ENCODE peak calls at places on chromosome 21, in eight cellular contexts. O, E, V, F, T, W, D and K are unnamed samples.

GRCh38 chr21:46195595-46196195 is 11.4 kb upstream of the SPATC1L start:
- DNase-seq in F (no peak), E (no peak), V (no peak), W (no peak), D (no peak), O (peak), T (no peak), K (no peak)

GRCh38 chr21:34841154-34841553 is 172.4 kb downstream of the CLIC6 start:
- DNase-seq in T (no peak), O (no peak), V (no peak), D (no peak), E (no peak), W (no peak), F (no peak), K (no peak)

GRCh38 chr21:36471254-36471723 is 8.6 kb downstream of the CLDN14 start:
- DNase-seq in O (no peak), E (no peak), D (no peak), W (no peak), T (no peak), V (no peak), F (no peak), K (no peak)

GRCh38 chr21:40511976-40512375 is 335.0 kb downstream of the DSCAM start:
- DNase-seq in T (no peak), F (no peak), E (no peak), V (no peak), W (no peak), O (no peak), D (no peak), K (peak)

GRCh38 chr21:37073417-37074194 is 552 bp downstream of the TTC3 start:
- DNase-seq in D (peak), O (peak), W (peak), E (no peak), F (peak), T (peak), V (peak), K (no peak)

GRCh38 chr21:35259452-35259851 is 210.3 kb upstream of the RUNX1 start:
- DNase-seq in E (no peak), V (no peak), O (no peak), T (no peak), D (no peak), W (no peak), F (no peak), K (no peak)

GRCh38 chr21:37071561-37072238 is 1.2 kb downstream of the PIGP start:
- DNase-seq in T (no peak), F (peak), D (peak), V (peak), E (no peak), W (no peak), O (peak), K (peak)

GRCh38 chr21:36113647-36114428 is 21.0 kb upstream of the CBR3 start:
- DNase-seq in T (peak), F (no peak), V (no peak), W (no peak), D (no peak), O (no peak), E (no peak), K (no peak)

GRCh38 chr21:21230672-21231071 is 232.5 kb downstream of the NCAM2 start:
- DNase-seq in V (peak), O (no peak), E (no peak), D (no peak), F (no peak), W (no peak), T (no peak), K (no peak)

GRCh38 chr21:17769049-17769845 is 49.9 kb downstream of the C21orf91 start:
- DNase-seq in W (no peak), V (no peak), E (no peak), O (no peak), F (no peak), D (no peak), T (no peak), K (no peak)

GRCh38 chr21:41622831-41623548 is 115.0 kb upstream of the TMPRSS2 start:
- DNase-seq in T (no peak), W (no peak), E (no peak), F (no peak), D (no peak), O (no peak), V (no peak), K (no peak)

GRCh38 chr21:42535602-42536171 is 22.0 kb downstream of the SLC37A1 start:
- DNase-seq in V (no peak), T (no peak), O (no peak), E (no peak), F (peak), W (no peak), D (no peak), K (no peak)

GRCh38 chr21:14690886-14691285 is 144.8 kb upstream of the SAMSN1 start:
- DNase-seq in F (no peak), V (no peak), E (no peak), O (no peak), D (peak), W (no peak), T (no peak), K (no peak)

GRCh38 chr21:42039470-42039901 is 29.3 kb upstream of the ZBTB21 start:
- DNase-seq in T (no peak), O (peak), D (peak), W (no peak), V (peak), E (no peak), F (no peak), K (peak)

GRCh38 chr21:31991356-31992331 is 118.8 kb downstream of the HUNK start:
- DNase-seq in D (no peak), F (no peak), W (no peak), V (no peak), E (peak), T (no peak), O (no peak), K (no peak)

GRCh38 chr21:23968722-23969647 is 1638.3 kb downstream of the MRPL39 start:
- DNase-seq in W (peak), O (peak), V (peak), E (peak), F (peak), D (peak), T (peak), K (no peak)

GRCh38 chr21:17003221-17003620 is 509.6 kb upstream of the CXADR start:
- DNase-seq in V (peak), D (no peak), W (no peak), T (no peak), O (no peak), E (no peak), F (no peak), K (peak)

GRCh38 chr21:29514652-29515247 is 216.0 kb downstream of the BACH1 start:
- DNase-seq in F (no peak), V (no peak), E (no peak), T (no peak), O (no peak), W (no peak), D (no peak), K (no peak)

GRCh38 chr21:46183910-46184624 is at the start of gene SPATC1L:
- DNase-seq in F (peak), E (peak), D (no peak), T (no peak), O (peak), W (peak), V (peak), K (no peak)

GRCh38 chr21:38489283-38489677 is 9.0 kb downstream of the ERG start:
- DNase-seq in T (no peak), F (no peak), V (no peak), O (no peak), E (no peak), D (no peak), W (no peak), K (no peak)

GRCh38 chr21:37886726-37887309 is 29.4 kb downstream of the KCNJ6 start:
- DNase-seq in O (no peak), D (no peak), W (no peak), F (no peak), V (no peak), E (no peak), T (no peak), K (no peak)

GRCh38 chr21:46028547-46029200 is 47.1 kb downstream of the COL6A1 start:
- DNase-seq in F (no peak), O (no peak), D (no peak), T (no peak), V (peak), E (no peak), W (no peak), K (no peak)

GRCh38 chr21:36179145-36179544 is 22.5 kb downstream of the DOP1B start:
- DNase-seq in V (peak), F (no peak), D (no peak), T (no peak), E (no peak), O (no peak), W (no peak), K (no peak)

GRCh38 chr21:45670731-45671130 is 27.2 kb downstream of the PCBP3 start:
- DNase-seq in W (no peak), V (no peak), T (no peak), E (no peak), O (no peak), F (no peak), D (no peak), K (no peak)

GRCh38 chr21:37642493-37642892 is 273.8 kb downstream of the KCNJ6 start:
- DNase-seq in V (no peak), W (no peak), E (no peak), D (no peak), O (peak), F (peak), T (no peak), K (no peak)

GRCh38 chr21:28069446-28069845 is 923.2 kb downstream of the LTN1 start:
- DNase-seq in O (no peak), E (no peak), T (no peak), D (no peak), V (peak), W (no peak), F (no peak), K (peak)

GRCh38 chr21:41816583-41817165 is 49.8 kb upstream of the RIPK4 start:
- DNase-seq in D (peak), T (peak), W (peak), V (peak), O (peak), E (peak), F (peak), K (no peak)

GRCh38 chr21:41045534-41046268 is 122.3 kb upstream of the BACE2 start:
- DNase-seq in W (peak), T (no peak), E (peak), O (no peak), V (no peak), F (no peak), D (no peak), K (no peak)

GRCh38 chr21:37767984-37768383 is 148.3 kb downstream of the KCNJ6 start:
- DNase-seq in F (no peak), V (peak), D (no peak), T (no peak), E (no peak), O (no peak), W (peak), K (no peak)

GRCh38 chr21:41219498-41220207 is 51.7 kb downstream of the BACE2 start:
- DNase-seq in F (no peak), T (no peak), D (no peak), W (no peak), V (no peak), O (no peak), E (no peak), K (no peak)

DNA sequence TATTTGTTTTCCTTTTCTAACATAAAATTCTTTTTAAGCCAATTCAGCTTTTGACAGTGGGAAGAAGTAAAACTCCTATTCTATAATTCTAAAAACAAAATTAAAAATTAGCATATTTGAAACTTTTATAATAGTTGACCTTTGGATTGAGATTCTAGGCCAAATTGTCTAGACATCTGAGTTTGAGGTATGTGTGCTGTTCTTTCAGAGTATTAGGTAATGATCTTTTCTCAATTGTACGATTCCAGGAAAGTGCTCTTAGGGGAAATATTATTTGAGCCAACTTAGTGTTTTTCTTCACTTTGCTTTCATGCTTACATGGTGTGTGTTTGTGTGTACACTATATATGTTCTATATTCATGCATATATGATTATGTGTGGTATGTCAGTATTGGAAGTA is 132.4 kb downstream of the ATP5PO start:
- DNase-seq in T (no peak), V (no peak), O (no peak), D (no peak), W (no peak), F (no peak), E (no peak), K (no peak)
- TF ChIP-seq CTCF in T (no peak), V (no peak), O (no peak), D (no peak), W (no peak), F (no peak), E (no peak), K (no peak)

GRCh38 chr21:44618504-44618903 is 6.6 kb downstream of the KRTAP10-8 start:
- DNase-seq in V (peak), T (no peak), F (peak), W (no peak), E (no peak), D (no peak), O (peak), K (no peak)
- TF ChIP-seq CTCF in V (no peak), T (no peak), F (no peak), W (no peak), E (no peak), D (no peak), O (peak), K (no peak)

DNA sequence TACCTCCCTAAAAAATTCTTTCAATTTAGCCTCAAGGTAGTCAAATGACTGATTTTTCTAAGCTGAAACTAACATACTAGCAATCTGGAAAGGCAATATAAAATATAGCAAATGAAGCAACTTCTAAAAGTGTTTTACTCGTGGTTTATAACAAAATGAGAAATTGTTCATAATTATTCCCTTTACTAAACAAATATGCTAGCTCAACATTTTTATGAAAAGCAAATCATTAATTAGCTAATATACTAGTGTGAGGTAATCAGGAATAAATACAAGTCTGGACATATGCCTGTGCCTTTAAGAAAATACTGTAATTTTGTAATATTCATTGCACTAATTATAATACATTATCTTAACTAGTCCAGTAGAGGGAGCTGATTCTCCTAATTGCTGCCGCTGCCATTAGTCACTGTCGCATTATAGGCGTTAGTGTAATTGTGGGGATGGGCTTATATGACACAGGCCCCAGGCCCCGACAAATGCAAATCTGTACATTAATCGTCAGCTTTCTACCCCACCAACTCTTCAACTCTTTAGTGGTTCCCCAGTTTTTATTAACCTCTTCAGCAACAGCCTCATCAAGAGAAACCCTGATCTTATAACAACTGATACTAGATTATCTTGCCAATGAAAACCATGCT is 160.9 kb downstream of the GABPA start:
- DNase-seq in O (no peak), D (no peak), T (peak), V (peak), W (no peak), E (no peak), F (peak), K (no peak)
- TF ChIP-seq CTCF in O (peak), D (no peak), T (peak), V (peak), W (peak), E (peak), F (peak), K (peak)

GRCh38 chr21:25036775-25037174 is 570.5 kb downstream of the MRPL39 start:
- DNase-seq in V (no peak), O (no peak), F (no peak), T (no peak), E (no peak), W (no peak), D (no peak), K (no peak)

DNA sequence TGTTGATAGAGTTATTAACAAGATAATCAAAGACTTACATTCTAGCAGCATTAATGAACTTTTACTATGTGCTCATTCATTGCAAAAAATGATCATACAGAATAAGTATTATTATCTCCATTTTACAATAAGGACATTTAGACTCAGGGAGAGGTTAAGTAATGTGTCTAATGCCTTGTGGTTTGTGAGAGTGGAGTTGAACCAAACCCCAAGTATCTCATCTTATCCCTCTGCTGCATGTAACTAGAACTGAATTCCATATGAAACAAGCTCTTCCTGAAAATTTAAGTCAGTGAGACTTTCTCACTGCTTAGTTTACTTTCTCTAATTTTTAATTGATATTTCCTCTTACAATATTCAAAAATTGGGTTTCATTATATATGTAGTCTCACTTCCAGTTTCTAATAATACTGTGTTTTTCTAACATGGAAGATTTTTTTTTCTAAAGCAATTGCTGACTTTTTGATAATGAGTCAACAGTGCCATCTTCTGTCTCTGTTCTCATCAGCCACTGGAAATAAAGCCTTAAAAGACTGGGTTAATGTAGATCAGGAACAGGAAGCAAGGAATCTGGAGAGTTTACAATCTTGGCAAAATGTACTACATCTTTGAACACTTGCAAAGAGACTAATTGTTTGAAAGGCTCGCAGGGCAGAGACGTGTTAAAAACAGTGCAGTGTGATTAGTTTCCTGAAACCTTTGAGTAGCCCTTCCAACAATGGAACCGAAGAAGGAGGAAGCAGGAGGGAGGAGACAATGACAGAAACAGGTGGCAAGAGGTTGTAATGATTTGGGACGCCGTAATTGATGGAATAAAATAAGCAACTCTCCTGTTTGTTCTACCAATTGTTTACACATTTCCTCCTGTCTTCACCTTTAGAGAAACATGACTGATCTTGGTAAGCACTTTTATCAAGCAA is 567.6 kb downstream of the MRPL39 start:
- DNase-seq in F (no peak), W (no peak), E (no peak), O (no peak), T (no peak), D (no peak), V (peak), K (no peak)
- TF ChIP-seq CTCF in F (no peak), W (no peak), E (no peak), O (peak), T (no peak), D (no peak), V (no peak), K (no peak)

GRCh38 chr21:15839026-15839425 is 109.2 kb downstream of the USP25 start:
- DNase-seq in T (no peak), V (no peak), O (no peak), E (no peak), W (no peak), D (no peak), F (no peak), K (no peak)

GRCh38 chr21:15839601-15840000 is 109.8 kb downstream of the USP25 start:
- DNase-seq in F (no peak), W (no peak), E (no peak), O (no peak), T (no peak), V (no peak), D (no peak), K (no peak)

GRCh38 chr21:15841856-15842564 is 112.2 kb downstream of the USP25 start:
- DNase-seq in D (no peak), O (no peak), V (peak), E (no peak), W (no peak), T (no peak), F (no peak), K (peak)

GRCh38 chr21:15840406-15840805 is 110.6 kb downstream of the USP25 start:
- DNase-seq in W (no peak), E (no peak), O (no peak), F (no peak), D (no peak), T (no peak), V (no peak), K (no peak)

DNA sequence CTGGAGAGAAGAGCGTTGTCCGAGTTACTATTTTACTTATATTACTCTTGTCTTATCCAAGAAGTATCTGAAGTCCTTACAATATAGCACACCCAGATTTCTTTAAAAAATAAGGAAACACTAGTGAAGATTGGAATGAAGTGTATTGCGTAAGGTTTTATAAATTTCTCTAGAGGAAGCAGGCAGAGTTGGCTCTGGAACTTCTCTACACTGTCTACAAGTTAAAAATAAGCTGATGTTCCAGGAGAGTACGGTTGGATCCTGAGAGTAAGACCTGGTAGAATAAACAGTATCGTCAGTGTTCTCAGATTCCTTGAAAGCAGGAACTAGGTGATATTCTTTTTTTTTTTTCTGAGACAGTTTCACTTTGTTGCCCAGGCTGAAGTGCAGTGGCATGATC is 107.8 kb downstream of the USP25 start:
- DNase-seq in F (no peak), V (peak), O (no peak), W (no peak), E (no peak), D (no peak), T (no peak), K (no peak)
- TF ChIP-seq CTCF in F (no peak), V (no peak), O (no peak), W (no peak), E (no peak), D (no peak), T (no peak), K (no peak)